ENCODE peak calls at places on chromosome 21, in six cellular contexts. One of them, this sample, is unnamed.

GRCh38 chr21:31308584-31308983 is 35.5 kb downstream of the TIAM1 start:
- DNase-seq in dorsolateral prefrontal cortex: no peak
- DNase-seq in endothelial cell: no peak
- DNase-seq in choroid plexus epithelial cell: no peak
- DNase-seq in GM13976: no peak
- DNase-seq in lower lobe of right lung: no peak
- DNase-seq in this sample: no peak

GRCh38 chr21:21084179-21084578 is 86.0 kb downstream of the NCAM2 start:
- DNase-seq in dorsolateral prefrontal cortex: no peak
- DNase-seq in endothelial cell: no peak
- DNase-seq in choroid plexus epithelial cell: peak
- DNase-seq in GM13976: no peak
- DNase-seq in lower lobe of right lung: no peak
- DNase-seq in this sample: no peak

GRCh38 chr21:37829043-37829442 is 87.2 kb downstream of the KCNJ6 start:
- DNase-seq in dorsolateral prefrontal cortex: no peak
- DNase-seq in endothelial cell: no peak
- DNase-seq in choroid plexus epithelial cell: no peak
- DNase-seq in GM13976: no peak
- DNase-seq in lower lobe of right lung: no peak
- DNase-seq in this sample: no peak

GRCh38 chr21:16517380-16517779 is 787.6 kb downstream of the USP25 start:
- DNase-seq in dorsolateral prefrontal cortex: no peak
- DNase-seq in endothelial cell: no peak
- DNase-seq in choroid plexus epithelial cell: peak
- DNase-seq in GM13976: no peak
- DNase-seq in lower lobe of right lung: no peak
- DNase-seq in this sample: no peak

GRCh38 chr21:23886828-23887708 is 1720.2 kb downstream of the MRPL39 start:
- DNase-seq in dorsolateral prefrontal cortex: no peak
- DNase-seq in endothelial cell: no peak
- DNase-seq in choroid plexus epithelial cell: no peak
- DNase-seq in GM13976: no peak
- DNase-seq in lower lobe of right lung: no peak
- DNase-seq in this sample: no peak

GRCh38 chr21:37276377-37276776 is 9.2 kb upstream of the VPS26C start:
- DNase-seq in dorsolateral prefrontal cortex: no peak
- DNase-seq in endothelial cell: no peak
- DNase-seq in choroid plexus epithelial cell: no peak
- DNase-seq in GM13976: no peak
- DNase-seq in lower lobe of right lung: no peak
- DNase-seq in this sample: no peak

GRCh38 chr21:32335601-32336575 is 37.2 kb downstream of the MRAP start:
- DNase-seq in dorsolateral prefrontal cortex: peak
- DNase-seq in endothelial cell: no peak
- DNase-seq in choroid plexus epithelial cell: peak
- DNase-seq in GM13976: no peak
- DNase-seq in lower lobe of right lung: no peak
- DNase-seq in this sample: no peak

GRCh38 chr21:31343680-31344480 is at the start of gene TIAM1:
- DNase-seq in dorsolateral prefrontal cortex: peak
- DNase-seq in endothelial cell: peak
- DNase-seq in choroid plexus epithelial cell: peak
- DNase-seq in GM13976: no peak
- DNase-seq in lower lobe of right lung: peak
- DNase-seq in this sample: peak

GRCh38 chr21:28971171-28971570 is 21.5 kb downstream of the LTN1 start:
- DNase-seq in dorsolateral prefrontal cortex: no peak
- DNase-seq in endothelial cell: no peak
- DNase-seq in choroid plexus epithelial cell: peak
- DNase-seq in GM13976: no peak
- DNase-seq in lower lobe of right lung: no peak
- DNase-seq in this sample: no peak

GRCh38 chr21:31866077-31866511 is 6.7 kb upstream of the HUNK start:
- DNase-seq in dorsolateral prefrontal cortex: peak
- DNase-seq in endothelial cell: peak
- DNase-seq in choroid plexus epithelial cell: peak
- DNase-seq in GM13976: peak
- DNase-seq in lower lobe of right lung: peak
- DNase-seq in this sample: peak

GRCh38 chr21:39625211-39625895 is 12.6 kb downstream of the B3GALT5 start:
- DNase-seq in dorsolateral prefrontal cortex: no peak
- DNase-seq in endothelial cell: no peak
- DNase-seq in choroid plexus epithelial cell: no peak
- DNase-seq in GM13976: no peak
- DNase-seq in lower lobe of right lung: no peak
- DNase-seq in this sample: no peak

DNA sequence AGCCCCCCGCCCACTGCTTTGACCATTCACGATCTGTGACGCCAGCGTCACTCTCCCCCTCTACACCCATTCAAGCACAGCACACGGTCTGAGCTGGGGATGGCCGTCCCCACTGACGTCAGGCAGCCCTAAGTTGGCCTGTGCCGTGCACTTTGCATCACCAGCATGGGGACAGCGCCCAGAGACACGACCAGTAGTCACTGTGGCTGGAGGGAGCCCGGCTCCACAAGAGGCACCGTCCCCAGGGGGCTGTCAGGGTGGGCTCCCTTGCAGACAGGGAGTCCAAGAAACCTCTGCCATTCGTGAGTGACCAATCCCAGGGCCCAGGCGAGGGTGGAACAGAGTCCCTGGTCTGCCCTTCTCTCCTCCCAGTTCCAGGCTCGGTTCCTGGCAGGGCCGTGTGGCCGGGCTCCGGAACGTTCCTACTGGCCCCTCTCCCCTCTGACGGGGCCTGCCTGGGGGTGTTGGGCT is 2.3 kb downstream of the KRTAP10-8 start:
- DNase-seq in dorsolateral prefrontal cortex: no peak
- DNase-seq in endothelial cell: no peak
- DNase-seq in choroid plexus epithelial cell: no peak
- DNase-seq in GM13976: no peak
- DNase-seq in lower lobe of right lung: no peak
- DNase-seq in this sample: no peak
- TF ChIP-seq CTCF in dorsolateral prefrontal cortex: no peak
- TF ChIP-seq CTCF in endothelial cell: no peak
- TF ChIP-seq CTCF in choroid plexus epithelial cell: no peak
- TF ChIP-seq CTCF in GM13976: no peak
- TF ChIP-seq CTCF in lower lobe of right lung: no peak
- TF ChIP-seq CTCF in this sample: no peak

DNA sequence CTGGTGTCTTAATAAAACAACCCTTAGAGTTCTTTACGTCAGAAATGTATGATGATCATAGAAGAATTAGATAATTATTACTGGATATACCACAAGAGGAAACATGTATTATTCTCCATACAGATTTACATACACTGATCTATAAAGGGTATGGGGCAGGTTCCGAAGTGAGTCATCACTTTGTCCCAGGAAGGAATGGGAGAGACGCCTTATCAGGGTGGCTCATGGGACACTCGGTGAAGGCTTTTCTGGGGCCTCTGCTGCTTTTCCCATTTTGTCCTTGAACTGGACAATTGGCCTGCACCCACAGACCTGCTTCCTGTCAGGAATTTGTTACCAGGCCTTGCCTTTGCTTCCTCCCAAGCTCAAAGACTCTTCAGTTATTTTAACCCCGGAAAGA is 233.8 kb upstream of the RUNX1 start:
- DNase-seq in dorsolateral prefrontal cortex: no peak
- DNase-seq in endothelial cell: no peak
- DNase-seq in choroid plexus epithelial cell: no peak
- DNase-seq in GM13976: no peak
- DNase-seq in lower lobe of right lung: no peak
- DNase-seq in this sample: no peak
- TF ChIP-seq CTCF in dorsolateral prefrontal cortex: no peak
- TF ChIP-seq CTCF in endothelial cell: no peak
- TF ChIP-seq CTCF in choroid plexus epithelial cell: no peak
- TF ChIP-seq CTCF in GM13976: no peak
- TF ChIP-seq CTCF in lower lobe of right lung: no peak
- TF ChIP-seq CTCF in this sample: no peak

DNA sequence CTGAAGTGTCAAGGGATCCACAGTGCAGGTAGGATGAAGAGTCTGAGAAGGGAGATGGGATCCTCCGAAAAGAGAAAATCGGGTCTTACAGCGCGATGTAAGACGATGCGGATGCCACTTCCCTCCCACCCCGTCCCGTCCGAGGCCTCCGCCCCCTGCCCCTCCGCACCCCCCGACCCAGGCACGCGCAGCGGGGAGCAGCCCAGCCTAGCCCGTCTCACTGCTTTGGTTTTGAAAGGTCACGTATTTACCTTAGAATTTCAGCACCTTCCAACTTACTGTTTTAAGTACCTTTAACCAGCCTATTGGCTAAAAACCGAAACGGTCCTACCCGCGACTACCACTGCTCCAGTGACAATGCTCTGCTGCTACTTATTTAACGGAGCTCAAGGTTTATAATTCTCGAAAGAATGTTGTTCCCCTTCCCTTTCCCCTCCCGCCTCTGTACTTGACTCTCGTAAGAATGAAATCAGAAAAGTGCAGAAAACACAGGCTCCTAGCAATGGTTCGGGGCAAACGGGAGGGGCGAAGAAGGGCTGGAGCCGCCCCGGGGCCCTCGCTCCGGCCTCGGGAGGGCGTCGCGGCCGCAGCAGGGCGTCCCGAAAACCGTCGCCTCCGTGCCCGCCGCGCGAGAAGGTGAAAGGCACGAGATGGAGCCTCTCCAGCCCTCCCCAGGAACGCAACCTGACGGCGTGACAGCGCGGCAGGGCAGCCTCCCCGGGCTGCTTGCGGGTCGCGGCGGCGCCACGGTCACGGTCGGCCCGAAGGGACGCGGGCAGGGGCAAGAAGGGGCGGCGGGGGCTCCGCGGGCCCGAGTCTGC is 706 bp downstream of the TMEM50B start:
- DNase-seq in dorsolateral prefrontal cortex: no peak
- DNase-seq in endothelial cell: peak
- DNase-seq in choroid plexus epithelial cell: peak
- DNase-seq in GM13976: peak
- DNase-seq in lower lobe of right lung: peak
- DNase-seq in this sample: peak
- TF ChIP-seq CTCF in dorsolateral prefrontal cortex: no peak
- TF ChIP-seq CTCF in endothelial cell: no peak
- TF ChIP-seq CTCF in choroid plexus epithelial cell: no peak
- TF ChIP-seq CTCF in GM13976: no peak
- TF ChIP-seq CTCF in lower lobe of right lung: no peak
- TF ChIP-seq CTCF in this sample: peak

GRCh38 chr21:25888711-25889110 is 153.9 kb downstream of the GABPA start:
- DNase-seq in dorsolateral prefrontal cortex: no peak
- DNase-seq in endothelial cell: no peak
- DNase-seq in choroid plexus epithelial cell: no peak
- DNase-seq in GM13976: no peak
- DNase-seq in lower lobe of right lung: no peak
- DNase-seq in this sample: no peak

GRCh38 chr21:25885405-25885804 is 150.6 kb downstream of the GABPA start:
- DNase-seq in dorsolateral prefrontal cortex: no peak
- DNase-seq in endothelial cell: no peak
- DNase-seq in choroid plexus epithelial cell: peak
- DNase-seq in GM13976: no peak
- DNase-seq in lower lobe of right lung: no peak
- DNase-seq in this sample: no peak

GRCh38 chr21:25885880-25886279 is 151.1 kb downstream of the GABPA start:
- DNase-seq in dorsolateral prefrontal cortex: no peak
- DNase-seq in endothelial cell: no peak
- DNase-seq in choroid plexus epithelial cell: no peak
- DNase-seq in GM13976: no peak
- DNase-seq in lower lobe of right lung: no peak
- DNase-seq in this sample: no peak

GRCh38 chr21:25887646-25888321 is 153.0 kb downstream of the GABPA start:
- DNase-seq in dorsolateral prefrontal cortex: no peak
- DNase-seq in endothelial cell: no peak
- DNase-seq in choroid plexus epithelial cell: no peak
- DNase-seq in GM13976: no peak
- DNase-seq in lower lobe of right lung: no peak
- DNase-seq in this sample: no peak

DNA sequence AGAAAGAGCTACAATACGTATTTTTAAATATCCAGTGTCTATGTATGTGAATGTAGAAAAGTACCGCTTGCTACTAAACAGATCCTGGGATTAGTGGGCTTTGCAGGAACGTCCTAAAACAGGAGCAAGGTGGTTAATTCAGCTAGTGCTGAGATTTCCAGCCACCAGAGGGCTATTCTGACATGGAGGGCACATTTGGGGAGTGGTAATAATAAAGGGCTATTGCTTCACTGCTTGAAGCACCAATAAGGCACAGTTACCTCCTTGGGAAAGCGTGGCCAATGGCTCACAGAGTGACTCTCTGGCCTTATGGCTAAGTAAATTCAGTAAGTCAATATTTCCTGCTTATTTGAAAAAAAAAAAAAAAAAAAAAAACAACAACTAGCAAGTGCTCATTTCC is 152.4 kb downstream of the GABPA start:
- DNase-seq in dorsolateral prefrontal cortex: no peak
- DNase-seq in endothelial cell: no peak
- DNase-seq in choroid plexus epithelial cell: peak
- DNase-seq in GM13976: no peak
- DNase-seq in lower lobe of right lung: no peak
- DNase-seq in this sample: no peak
- TF ChIP-seq CTCF in dorsolateral prefrontal cortex: no peak
- TF ChIP-seq CTCF in endothelial cell: peak
- TF ChIP-seq CTCF in choroid plexus epithelial cell: peak
- TF ChIP-seq CTCF in GM13976: peak
- TF ChIP-seq CTCF in lower lobe of right lung: no peak
- TF ChIP-seq CTCF in this sample: no peak

DNA sequence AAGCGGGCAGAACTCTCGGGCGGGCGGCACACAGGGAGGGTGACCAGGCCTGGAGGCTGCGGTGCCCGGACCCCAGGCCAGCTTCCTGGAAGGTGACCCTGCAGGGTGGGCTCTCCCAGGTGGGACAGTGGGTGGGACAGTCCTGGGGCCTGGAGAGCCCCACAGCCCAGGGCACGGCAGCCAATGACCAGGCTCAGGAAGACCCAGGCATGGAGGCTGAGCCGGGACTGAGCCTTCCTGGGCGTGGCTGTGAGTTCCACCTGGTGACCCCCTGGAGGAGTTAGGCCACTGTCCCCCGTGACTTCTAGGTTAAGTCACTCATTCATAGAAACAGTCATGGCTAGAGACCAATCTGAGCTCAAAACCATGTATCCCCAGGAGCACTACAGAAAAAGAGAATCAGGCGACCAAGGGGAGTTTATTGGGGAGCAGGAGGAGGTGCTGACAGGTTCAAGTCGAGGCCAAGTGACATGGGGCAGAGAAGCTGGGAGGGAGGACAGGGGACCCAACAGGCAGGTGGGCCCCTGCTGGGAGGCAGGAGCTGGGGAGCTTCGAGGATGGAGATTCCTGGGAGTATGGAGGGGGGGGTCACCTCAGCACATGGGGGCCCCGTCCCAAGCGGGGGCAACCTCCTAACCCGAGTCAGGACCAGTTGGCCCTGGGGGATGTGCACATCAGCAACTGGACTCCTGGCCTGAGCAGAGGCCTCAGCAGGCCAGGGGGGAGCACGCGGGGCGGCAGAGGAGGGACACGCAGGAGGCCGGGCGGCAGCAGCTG is 1.2 kb downstream of the KRTAP10-5 start:
- DNase-seq in dorsolateral prefrontal cortex: no peak
- DNase-seq in endothelial cell: no peak
- DNase-seq in choroid plexus epithelial cell: no peak
- DNase-seq in GM13976: no peak
- DNase-seq in lower lobe of right lung: peak
- DNase-seq in this sample: no peak
- TF ChIP-seq CTCF in dorsolateral prefrontal cortex: no peak
- TF ChIP-seq CTCF in endothelial cell: no peak
- TF ChIP-seq CTCF in choroid plexus epithelial cell: no peak
- TF ChIP-seq CTCF in GM13976: no peak
- TF ChIP-seq CTCF in lower lobe of right lung: no peak
- TF ChIP-seq CTCF in this sample: no peak

GRCh38 chr21:45556302-45556644 is 14.0 kb upstream of the SLC19A1 start:
- DNase-seq in dorsolateral prefrontal cortex: no peak
- DNase-seq in endothelial cell: no peak
- DNase-seq in choroid plexus epithelial cell: no peak
- DNase-seq in GM13976: no peak
- DNase-seq in lower lobe of right lung: no peak
- DNase-seq in this sample: no peak
- TF ChIP-seq CTCF in dorsolateral prefrontal cortex: no peak
- TF ChIP-seq CTCF in endothelial cell: peak
- TF ChIP-seq CTCF in choroid plexus epithelial cell: no peak
- TF ChIP-seq CTCF in GM13976: no peak
- TF ChIP-seq CTCF in lower lobe of right lung: peak
- TF ChIP-seq CTCF in this sample: no peak

This sample was measured in GM20000.